ENCODE peak calls at places on chromosomes 4 and X, in ten cellular contexts. B is Right ventricle myocardium inferior; F is HT1080; Q is heart right ventricle; I is CD8-positive, alpha-beta memory T cell; Z is lower leg skin; T is iPS DF 6.9; S is endothelial cell; Y is AG10803; R is Calu3. X is an unnamed sample.
A peak's percentile ranks its signal among the peaks of the same experiment; 100 is the strongest.

GRCh38 chr4:38154251-38154650 is 194.1 kb downstream of the PTTG2 start:
- DNase-seq in Y (no peak), F (no peak), S (no peak), I (no peak), T (no peak), R (no peak), Z (no peak), B (no peak), Q (no peak), X (no peak)

GRCh38 chr4:47913858-47914218 is 545 bp downstream of the NFXL1 start:
- DNase-seq in T (no peak), Z (no peak), R (peak; percentile 33), Y (no peak), Q (peak; percentile 15), B (peak; percentile 71), F (no peak), I (peak; percentile 21), S (peak; percentile 49), X (peak; percentile 92)

GRCh38 chr4:101218894-101219293 is 128.4 kb downstream of the PPP3CA start:
- DNase-seq in I (no peak), S (no peak), B (no peak), Q (no peak), Z (no peak), Y (no peak), F (no peak), T (no peak), R (no peak), X (no peak)

GRCh38 chr4:99159699-99160098 is 15.6 kb upstream of the ADH4 start:
- DNase-seq in Z (no peak), T (no peak), F (no peak), Y (peak; percentile 8), I (no peak), B (no peak), Q (no peak), S (no peak), R (no peak), X (no peak)

GRCh38 chrX:76643590-76643989 is 216.1 kb downstream of the MAGEE1 start:
- DNase-seq in Y (no peak), B (no peak), R (no peak), F (no peak), S (no peak), Z (no peak), I (no peak), T (no peak), Q (no peak), X (no peak)

GRCh38 chr4:152197211-152197610 is 338.7 kb downstream of the FBXW7 start:
- DNase-seq in B (no peak), R (no peak), Z (no peak), Y (no peak), F (no peak), I (no peak), S (no peak), Q (peak; percentile 15), T (no peak), X (no peak)

GRCh38 chr4:121168865-121169281 is 4.8 kb upstream of the TNIP3 start:
- DNase-seq in Q (no peak), T (no peak), R (no peak), S (no peak), Y (no peak), I (no peak), B (no peak), F (no peak), Z (no peak), X (no peak)

GRCh38 chrX:1581132-1581531 is 10.3 kb upstream of the AKAP17A start:
- DNase-seq in B (no peak), T (peak; percentile 48), Q (peak; percentile 49), Y (no peak), S (no peak), R (peak; percentile 55), I (peak; percentile 78), F (peak; percentile 58), Z (peak; percentile 41), X (no peak)

GRCh38 chr4:82050806-82051205 is 323.0 kb downstream of the HNRNPD start:
- DNase-seq in B (no peak), Z (no peak), S (no peak), I (no peak), T (no peak), Q (no peak), R (no peak), F (no peak), Y (no peak), X (no peak)

GRCh38 chrX:56928546-56928945 is 66.8 kb downstream of the SPIN3 start:
- DNase-seq in T (no peak), R (no peak), B (no peak), S (no peak), Y (peak; percentile 59), I (no peak), Q (no peak), Z (no peak), F (no peak), X (no peak)

GRCh38 chr4:148445071-148445902 is 3.1 kb upstream of the NR3C2 start:
- DNase-seq in T (no peak), S (peak; percentile 42), Y (no peak), I (peak; percentile 75), B (peak; percentile 75), Q (peak; percentile 72), F (peak; percentile 40), Z (peak; percentile 25), R (peak; percentile 66), X (peak; percentile 70)

GRCh38 chrX:15579778-15580747 is 20.7 kb downstream of the ACE2 start:
- DNase-seq in R (peak; percentile 13), B (peak; percentile 59), Z (no peak), Y (no peak), S (no peak), Q (peak; percentile 37), F (no peak), I (no peak), T (no peak), X (no peak)

GRCh38 chrX:148070504-148070877 is 89.4 kb downstream of the FMR1NB start:
- DNase-seq in Q (no peak), Y (no peak), I (no peak), F (no peak), B (no peak), S (no peak), R (no peak), T (no peak), Z (no peak), X (no peak)

GRCh38 chr4:15015170-15015569 is 12.9 kb downstream of the CPEB2 start:
- DNase-seq in I (no peak), Y (no peak), F (no peak), Z (no peak), T (no peak), R (no peak), B (no peak), S (no peak), Q (no peak), X (no peak)

GRCh38 chr4:156291317-156291716 is 337.7 kb upstream of the CTSO start:
- DNase-seq in I (no peak), Z (no peak), Q (no peak), R (no peak), T (no peak), B (no peak), S (no peak), F (peak; percentile 45), Y (peak; percentile 52), X (no peak)

GRCh38 chr4:86895692-86896488 is 3.7 kb upstream of the C4orf36 start:
- DNase-seq in Y (peak; percentile 77), Q (peak; percentile 53), I (no peak), T (no peak), B (no peak), R (peak; percentile 37), F (peak; percentile 69), Z (no peak), S (peak; percentile 21), X (no peak)

GRCh38 chr4:174318829-174319764 is 35.4 kb downstream of the CEP44 start:
- DNase-seq in S (peak; percentile 8), F (peak; percentile 16), Y (peak; percentile 33), B (no peak), Q (no peak), I (no peak), Z (no peak), T (no peak), R (no peak), X (no peak)

GRCh38 chrX:149618871-149619270 is 12.7 kb downstream of the TMEM185A start:
- DNase-seq in B (no peak), F (no peak), Z (no peak), T (no peak), I (no peak), S (no peak), Q (no peak), Y (no peak), R (no peak), X (no peak)

GRCh38 chr4:149801416-149801815 is 14.2 kb downstream of the IQCM start:
- DNase-seq in Z (no peak), F (no peak), Y (peak; percentile 76), T (no peak), S (no peak), B (no peak), R (no peak), Q (no peak), I (no peak), X (no peak)

GRCh38 chrX:102599950-102600579 is 750 bp downstream of the ARMCX5 start:
- DNase-seq in F (peak; percentile 1), Y (peak; percentile 32), S (no peak), R (no peak), I (no peak), Q (no peak), Z (no peak), T (no peak), B (no peak), X (no peak)

GRCh38 chrX:31497086-31497485 is 425.2 kb upstream of the FTHL17 start:
- DNase-seq in I (no peak), B (no peak), T (no peak), R (no peak), Q (no peak), Z (no peak), Y (peak; percentile 29), F (peak; percentile 8), S (no peak), X (no peak)

X was measured in chondrocyte.